ENCODE peak calls at places on chromosomes 16 and 17, in ten cellular contexts. One of them, this sample, is unnamed.

GRCh38 chr16:4136229-4136813 is 20.1 kb upstream of the ADCY9 start:
- DNase-seq in Peyer's patch: no peak
- DNase-seq in tibial nerve: no peak
- DNase-seq in NCI-H1092 treated with DMSO at 0.1 percent for 48 hours: no peak
- DNase-seq in T-helper 2 cell treated with Interferon-gamma antibody and Interleukin-4, amounts not matched to agents 5 μg/mL and 100 μg/mL, for 36 hours: no peak
- DNase-seq in astrocyte of the hippocampus: peak
- DNase-seq in HepG2: no peak
- DNase-seq in left kidney: peak
- DNase-seq in GM04503: no peak
- DNase-seq in body of pancreas: peak
- DNase-seq in this sample: peak

GRCh38 chr16:53457670-53458069 is 23.4 kb downstream of the RBL2 start:
- DNase-seq in Peyer's patch: peak
- DNase-seq in tibial nerve: no peak
- DNase-seq in NCI-H1092 treated with DMSO at 0.1 percent for 48 hours: no peak
- DNase-seq in T-helper 2 cell treated with Interferon-gamma antibody and Interleukin-4, amounts not matched to agents 5 μg/mL and 100 μg/mL, for 36 hours: peak
- DNase-seq in astrocyte of the hippocampus: no peak
- DNase-seq in HepG2: no peak
- DNase-seq in left kidney: no peak
- DNase-seq in GM04503: no peak
- DNase-seq in body of pancreas: peak
- DNase-seq in this sample: peak

GRCh38 chr16:67926181-67926742 is 5.4 kb downstream of the CTRL start:
- DNase-seq in Peyer's patch: no peak
- DNase-seq in tibial nerve: peak
- DNase-seq in NCI-H1092 treated with DMSO at 0.1 percent for 48 hours: peak
- DNase-seq in T-helper 2 cell treated with Interferon-gamma antibody and Interleukin-4, amounts not matched to agents 5 μg/mL and 100 μg/mL, for 36 hours: no peak
- DNase-seq in astrocyte of the hippocampus: no peak
- DNase-seq in HepG2: no peak
- DNase-seq in left kidney: peak
- DNase-seq in GM04503: no peak
- DNase-seq in body of pancreas: peak
- DNase-seq in this sample: no peak

GRCh38 chr16:19898924-19899604 is 14.4 kb upstream of the GPRC5B start:
- DNase-seq in Peyer's patch: no peak
- DNase-seq in tibial nerve: no peak
- DNase-seq in NCI-H1092 treated with DMSO at 0.1 percent for 48 hours: peak
- DNase-seq in T-helper 2 cell treated with Interferon-gamma antibody and Interleukin-4, amounts not matched to agents 5 μg/mL and 100 μg/mL, for 36 hours: peak
- DNase-seq in astrocyte of the hippocampus: peak
- DNase-seq in HepG2: peak
- DNase-seq in left kidney: peak
- DNase-seq in GM04503: no peak
- DNase-seq in body of pancreas: peak
- DNase-seq in this sample: peak

GRCh38 chr17:33229028-33229427 is 64.1 kb downstream of the ASIC2 start:
- DNase-seq in Peyer's patch: no peak
- DNase-seq in tibial nerve: no peak
- DNase-seq in NCI-H1092 treated with DMSO at 0.1 percent for 48 hours: no peak
- DNase-seq in T-helper 2 cell treated with Interferon-gamma antibody and Interleukin-4, amounts not matched to agents 5 μg/mL and 100 μg/mL, for 36 hours: no peak
- DNase-seq in astrocyte of the hippocampus: no peak
- DNase-seq in HepG2: no peak
- DNase-seq in left kidney: no peak
- DNase-seq in GM04503: no peak
- DNase-seq in body of pancreas: no peak
- DNase-seq in this sample: no peak

GRCh38 chr17:39429600-39429999 is 21.5 kb downstream of the MED1 start:
- DNase-seq in Peyer's patch: no peak
- DNase-seq in tibial nerve: no peak
- DNase-seq in NCI-H1092 treated with DMSO at 0.1 percent for 48 hours: no peak
- DNase-seq in T-helper 2 cell treated with Interferon-gamma antibody and Interleukin-4, amounts not matched to agents 5 μg/mL and 100 μg/mL, for 36 hours: no peak
- DNase-seq in astrocyte of the hippocampus: no peak
- DNase-seq in HepG2: no peak
- DNase-seq in left kidney: no peak
- DNase-seq in GM04503: no peak
- DNase-seq in body of pancreas: no peak
- DNase-seq in this sample: no peak

GRCh38 chr17:59506907-59507726 is 58.3 kb upstream of the DHX40 start:
- DNase-seq in Peyer's patch: no peak
- DNase-seq in tibial nerve: no peak
- DNase-seq in NCI-H1092 treated with DMSO at 0.1 percent for 48 hours: no peak
- DNase-seq in T-helper 2 cell treated with Interferon-gamma antibody and Interleukin-4, amounts not matched to agents 5 μg/mL and 100 μg/mL, for 36 hours: no peak
- DNase-seq in astrocyte of the hippocampus: peak
- DNase-seq in HepG2: no peak
- DNase-seq in left kidney: no peak
- DNase-seq in GM04503: peak
- DNase-seq in body of pancreas: no peak
- DNase-seq in this sample: no peak

GRCh38 chr16:70257391-70257790 is 5.7 kb upstream of the EXOSC6 start:
- DNase-seq in Peyer's patch: no peak
- DNase-seq in tibial nerve: no peak
- DNase-seq in NCI-H1092 treated with DMSO at 0.1 percent for 48 hours: no peak
- DNase-seq in T-helper 2 cell treated with Interferon-gamma antibody and Interleukin-4, amounts not matched to agents 5 μg/mL and 100 μg/mL, for 36 hours: no peak
- DNase-seq in astrocyte of the hippocampus: peak
- DNase-seq in HepG2: no peak
- DNase-seq in left kidney: no peak
- DNase-seq in GM04503: no peak
- DNase-seq in body of pancreas: no peak
- DNase-seq in this sample: no peak

GRCh38 chr16:48386559-48387312 is 1.5 kb upstream of the SIAH1 start:
- DNase-seq in Peyer's patch: no peak
- DNase-seq in tibial nerve: peak
- DNase-seq in NCI-H1092 treated with DMSO at 0.1 percent for 48 hours: no peak
- DNase-seq in T-helper 2 cell treated with Interferon-gamma antibody and Interleukin-4, amounts not matched to agents 5 μg/mL and 100 μg/mL, for 36 hours: no peak
- DNase-seq in astrocyte of the hippocampus: no peak
- DNase-seq in HepG2: no peak
- DNase-seq in left kidney: no peak
- DNase-seq in GM04503: no peak
- DNase-seq in body of pancreas: no peak
- DNase-seq in this sample: no peak

GRCh38 chr16:57284206-57284951 is at the start of gene PLLP:
- DNase-seq in Peyer's patch: no peak
- DNase-seq in tibial nerve: no peak
- DNase-seq in NCI-H1092 treated with DMSO at 0.1 percent for 48 hours: peak
- DNase-seq in T-helper 2 cell treated with Interferon-gamma antibody and Interleukin-4, amounts not matched to agents 5 μg/mL and 100 μg/mL, for 36 hours: peak
- DNase-seq in astrocyte of the hippocampus: peak
- DNase-seq in HepG2: no peak
- DNase-seq in left kidney: peak
- DNase-seq in GM04503: no peak
- DNase-seq in body of pancreas: peak
- DNase-seq in this sample: peak

GRCh38 chr17:6047966-6048365 is 22.2 kb upstream of the WSCD1 start:
- DNase-seq in Peyer's patch: no peak
- DNase-seq in tibial nerve: no peak
- DNase-seq in NCI-H1092 treated with DMSO at 0.1 percent for 48 hours: no peak
- DNase-seq in T-helper 2 cell treated with Interferon-gamma antibody and Interleukin-4, amounts not matched to agents 5 μg/mL and 100 μg/mL, for 36 hours: no peak
- DNase-seq in astrocyte of the hippocampus: peak
- DNase-seq in HepG2: no peak
- DNase-seq in left kidney: no peak
- DNase-seq in GM04503: peak
- DNase-seq in body of pancreas: no peak
- DNase-seq in this sample: no peak

GRCh38 chr17:30363715-30364202 is 15.0 kb upstream of the CPD start:
- DNase-seq in Peyer's patch: peak
- DNase-seq in tibial nerve: no peak
- DNase-seq in NCI-H1092 treated with DMSO at 0.1 percent for 48 hours: no peak
- DNase-seq in T-helper 2 cell treated with Interferon-gamma antibody and Interleukin-4, amounts not matched to agents 5 μg/mL and 100 μg/mL, for 36 hours: peak
- DNase-seq in astrocyte of the hippocampus: peak
- DNase-seq in HepG2: no peak
- DNase-seq in left kidney: no peak
- DNase-seq in GM04503: peak
- DNase-seq in body of pancreas: peak
- DNase-seq in this sample: peak

GRCh38 chr17:41446806-41447205 is 6.0 kb upstream of the KRT38 start:
- DNase-seq in Peyer's patch: no peak
- DNase-seq in tibial nerve: no peak
- DNase-seq in NCI-H1092 treated with DMSO at 0.1 percent for 48 hours: no peak
- DNase-seq in T-helper 2 cell treated with Interferon-gamma antibody and Interleukin-4, amounts not matched to agents 5 μg/mL and 100 μg/mL, for 36 hours: no peak
- DNase-seq in astrocyte of the hippocampus: no peak
- DNase-seq in HepG2: no peak
- DNase-seq in left kidney: no peak
- DNase-seq in GM04503: no peak
- DNase-seq in body of pancreas: no peak
- DNase-seq in this sample: no peak

GRCh38 chr16:88437367-88437964 is 15.6 kb upstream of the ZFPM1 start:
- DNase-seq in Peyer's patch: peak
- DNase-seq in tibial nerve: no peak
- DNase-seq in NCI-H1092 treated with DMSO at 0.1 percent for 48 hours: peak
- DNase-seq in T-helper 2 cell treated with Interferon-gamma antibody and Interleukin-4, amounts not matched to agents 5 μg/mL and 100 μg/mL, for 36 hours: peak
- DNase-seq in astrocyte of the hippocampus: peak
- DNase-seq in HepG2: peak
- DNase-seq in left kidney: peak
- DNase-seq in GM04503: no peak
- DNase-seq in body of pancreas: peak
- DNase-seq in this sample: peak

GRCh38 chr17:673200-673681 is 41.4 kb downstream of the VPS53 start:
- DNase-seq in Peyer's patch: no peak
- DNase-seq in tibial nerve: no peak
- DNase-seq in NCI-H1092 treated with DMSO at 0.1 percent for 48 hours: no peak
- DNase-seq in T-helper 2 cell treated with Interferon-gamma antibody and Interleukin-4, amounts not matched to agents 5 μg/mL and 100 μg/mL, for 36 hours: no peak
- DNase-seq in astrocyte of the hippocampus: peak
- DNase-seq in HepG2: no peak
- DNase-seq in left kidney: peak
- DNase-seq in GM04503: no peak
- DNase-seq in body of pancreas: no peak
- DNase-seq in this sample: no peak

GRCh38 chr17:57493625-57494024 is 237.3 kb downstream of the MSI2 start:
- DNase-seq in Peyer's patch: no peak
- DNase-seq in tibial nerve: no peak
- DNase-seq in NCI-H1092 treated with DMSO at 0.1 percent for 48 hours: no peak
- DNase-seq in T-helper 2 cell treated with Interferon-gamma antibody and Interleukin-4, amounts not matched to agents 5 μg/mL and 100 μg/mL, for 36 hours: no peak
- DNase-seq in astrocyte of the hippocampus: no peak
- DNase-seq in HepG2: no peak
- DNase-seq in left kidney: no peak
- DNase-seq in GM04503: no peak
- DNase-seq in body of pancreas: no peak
- DNase-seq in this sample: no peak

GRCh38 chr17:34633351-34633750 is 54.0 kb downstream of the TMEM132E start:
- DNase-seq in Peyer's patch: no peak
- DNase-seq in tibial nerve: no peak
- DNase-seq in NCI-H1092 treated with DMSO at 0.1 percent for 48 hours: peak
- DNase-seq in T-helper 2 cell treated with Interferon-gamma antibody and Interleukin-4, amounts not matched to agents 5 μg/mL and 100 μg/mL, for 36 hours: no peak
- DNase-seq in astrocyte of the hippocampus: no peak
- DNase-seq in HepG2: no peak
- DNase-seq in left kidney: no peak
- DNase-seq in GM04503: no peak
- DNase-seq in body of pancreas: no peak
- DNase-seq in this sample: peak

GRCh38 chr16:69554495-69554894 is 11.3 kb upstream of the NFAT5 start:
- DNase-seq in Peyer's patch: no peak
- DNase-seq in tibial nerve: no peak
- DNase-seq in NCI-H1092 treated with DMSO at 0.1 percent for 48 hours: no peak
- DNase-seq in T-helper 2 cell treated with Interferon-gamma antibody and Interleukin-4, amounts not matched to agents 5 μg/mL and 100 μg/mL, for 36 hours: no peak
- DNase-seq in astrocyte of the hippocampus: no peak
- DNase-seq in HepG2: no peak
- DNase-seq in left kidney: no peak
- DNase-seq in GM04503: no peak
- DNase-seq in body of pancreas: no peak
- DNase-seq in this sample: no peak

GRCh38 chr17:48036693-48037035 is 933 bp downstream of the COPZ2 start:
- DNase-seq in Peyer's patch: no peak
- DNase-seq in tibial nerve: no peak
- DNase-seq in NCI-H1092 treated with DMSO at 0.1 percent for 48 hours: no peak
- DNase-seq in T-helper 2 cell treated with Interferon-gamma antibody and Interleukin-4, amounts not matched to agents 5 μg/mL and 100 μg/mL, for 36 hours: no peak
- DNase-seq in astrocyte of the hippocampus: no peak
- DNase-seq in HepG2: no peak
- DNase-seq in left kidney: no peak
- DNase-seq in GM04503: no peak
- DNase-seq in body of pancreas: no peak
- DNase-seq in this sample: no peak

GRCh38 chr16:27822529-27823437 is 240.7 kb downstream of the GSG1L start:
- DNase-seq in Peyer's patch: no peak
- DNase-seq in tibial nerve: no peak
- DNase-seq in NCI-H1092 treated with DMSO at 0.1 percent for 48 hours: peak
- DNase-seq in T-helper 2 cell treated with Interferon-gamma antibody and Interleukin-4, amounts not matched to agents 5 μg/mL and 100 μg/mL, for 36 hours: no peak
- DNase-seq in astrocyte of the hippocampus: no peak
- DNase-seq in HepG2: no peak
- DNase-seq in left kidney: no peak
- DNase-seq in GM04503: no peak
- DNase-seq in body of pancreas: no peak
- DNase-seq in this sample: no peak

GRCh38 chr17:71578446-71578845 is 542.4 kb upstream of the SOX9 start:
- DNase-seq in Peyer's patch: no peak
- DNase-seq in tibial nerve: no peak
- DNase-seq in NCI-H1092 treated with DMSO at 0.1 percent for 48 hours: no peak
- DNase-seq in T-helper 2 cell treated with Interferon-gamma antibody and Interleukin-4, amounts not matched to agents 5 μg/mL and 100 μg/mL, for 36 hours: no peak
- DNase-seq in astrocyte of the hippocampus: no peak
- DNase-seq in HepG2: no peak
- DNase-seq in left kidney: no peak
- DNase-seq in GM04503: no peak
- DNase-seq in body of pancreas: no peak
- DNase-seq in this sample: no peak

GRCh38 chr17:14690704-14691103 is 389.8 kb downstream of the HS3ST3B1 start:
- DNase-seq in Peyer's patch: no peak
- DNase-seq in tibial nerve: no peak
- DNase-seq in NCI-H1092 treated with DMSO at 0.1 percent for 48 hours: no peak
- DNase-seq in T-helper 2 cell treated with Interferon-gamma antibody and Interleukin-4, amounts not matched to agents 5 μg/mL and 100 μg/mL, for 36 hours: no peak
- DNase-seq in astrocyte of the hippocampus: no peak
- DNase-seq in HepG2: no peak
- DNase-seq in left kidney: no peak
- DNase-seq in GM04503: no peak
- DNase-seq in body of pancreas: no peak
- DNase-seq in this sample: no peak

GRCh38 chr17:948284-948852 is 31.2 kb downstream of the NXN start:
- DNase-seq in Peyer's patch: no peak
- DNase-seq in tibial nerve: no peak
- DNase-seq in NCI-H1092 treated with DMSO at 0.1 percent for 48 hours: no peak
- DNase-seq in T-helper 2 cell treated with Interferon-gamma antibody and Interleukin-4, amounts not matched to agents 5 μg/mL and 100 μg/mL, for 36 hours: no peak
- DNase-seq in astrocyte of the hippocampus: peak
- DNase-seq in HepG2: no peak
- DNase-seq in left kidney: peak
- DNase-seq in GM04503: no peak
- DNase-seq in body of pancreas: no peak
- DNase-seq in this sample: no peak

GRCh38 chr16:30619207-30619606 is 9.0 kb upstream of the ZNF689 start:
- DNase-seq in Peyer's patch: no peak
- DNase-seq in tibial nerve: no peak
- DNase-seq in NCI-H1092 treated with DMSO at 0.1 percent for 48 hours: no peak
- DNase-seq in T-helper 2 cell treated with Interferon-gamma antibody and Interleukin-4, amounts not matched to agents 5 μg/mL and 100 μg/mL, for 36 hours: no peak
- DNase-seq in astrocyte of the hippocampus: no peak
- DNase-seq in HepG2: no peak
- DNase-seq in left kidney: no peak
- DNase-seq in GM04503: no peak
- DNase-seq in body of pancreas: no peak
- DNase-seq in this sample: no peak

GRCh38 chr16:85173981-85174751 is 61.9 kb upstream of the CIBAR2 start:
- DNase-seq in Peyer's patch: no peak
- DNase-seq in tibial nerve: no peak
- DNase-seq in NCI-H1092 treated with DMSO at 0.1 percent for 48 hours: peak
- DNase-seq in T-helper 2 cell treated with Interferon-gamma antibody and Interleukin-4, amounts not matched to agents 5 μg/mL and 100 μg/mL, for 36 hours: no peak
- DNase-seq in astrocyte of the hippocampus: peak
- DNase-seq in HepG2: peak
- DNase-seq in left kidney: peak
- DNase-seq in GM04503: peak
- DNase-seq in body of pancreas: peak
- DNase-seq in this sample: no peak

GRCh38 chr16:32116080-32116479 is 137.0 kb upstream of the TP53TG3D start:
- DNase-seq in Peyer's patch: no peak
- DNase-seq in tibial nerve: no peak
- DNase-seq in NCI-H1092 treated with DMSO at 0.1 percent for 48 hours: no peak
- DNase-seq in T-helper 2 cell treated with Interferon-gamma antibody and Interleukin-4, amounts not matched to agents 5 μg/mL and 100 μg/mL, for 36 hours: no peak
- DNase-seq in astrocyte of the hippocampus: peak
- DNase-seq in HepG2: no peak
- DNase-seq in left kidney: peak
- DNase-seq in GM04503: no peak
- DNase-seq in body of pancreas: no peak
- DNase-seq in this sample: no peak

GRCh38 chr16:69107311-69107962 is 2.0 kb downstream of the HAS3 start:
- DNase-seq in Peyer's patch: no peak
- DNase-seq in tibial nerve: no peak
- DNase-seq in NCI-H1092 treated with DMSO at 0.1 percent for 48 hours: peak
- DNase-seq in T-helper 2 cell treated with Interferon-gamma antibody and Interleukin-4, amounts not matched to agents 5 μg/mL and 100 μg/mL, for 36 hours: no peak
- DNase-seq in astrocyte of the hippocampus: peak
- DNase-seq in HepG2: no peak
- DNase-seq in left kidney: peak
- DNase-seq in GM04503: no peak
- DNase-seq in body of pancreas: no peak
- DNase-seq in this sample: peak

GRCh38 chr16:5944971-5945370 is 847.4 kb upstream of the EEF2KMT start:
- DNase-seq in Peyer's patch: no peak
- DNase-seq in tibial nerve: no peak
- DNase-seq in NCI-H1092 treated with DMSO at 0.1 percent for 48 hours: no peak
- DNase-seq in T-helper 2 cell treated with Interferon-gamma antibody and Interleukin-4, amounts not matched to agents 5 μg/mL and 100 μg/mL, for 36 hours: no peak
- DNase-seq in astrocyte of the hippocampus: peak
- DNase-seq in HepG2: no peak
- DNase-seq in left kidney: no peak
- DNase-seq in GM04503: no peak
- DNase-seq in body of pancreas: no peak
- DNase-seq in this sample: no peak